ENCODE peak calls at places on chromosomes 2 and 18, in seven cellular contexts. One of them, this sample, is unnamed.

GRCh38 chr2:68909793-68910674 is 38.8 kb upstream of the BMP10 start:
- DNase-seq in endothelial cell of umbilical vein: peak
- DNase-seq in HCT116: peak
- DNase-seq in sigmoid colon: peak
- DNase-seq in stomach: peak
- DNase-seq in transverse colon: peak
- DNase-seq in breast epithelium: peak
- DNase-seq in this sample: no peak

GRCh38 chr18:13500891-13501887 is 225.2 kb downstream of the FAM210A start:
- DNase-seq in endothelial cell of umbilical vein: peak
- DNase-seq in HCT116: no peak
- DNase-seq in sigmoid colon: peak
- DNase-seq in stomach: peak
- DNase-seq in transverse colon: peak
- DNase-seq in breast epithelium: peak
- DNase-seq in this sample: no peak

GRCh38 chr2:96116879-96117533 is 635 bp upstream of the ADRA2B start:
- DNase-seq in endothelial cell of umbilical vein: peak
- DNase-seq in HCT116: no peak
- DNase-seq in sigmoid colon: no peak
- DNase-seq in stomach: peak
- DNase-seq in transverse colon: peak
- DNase-seq in breast epithelium: no peak
- DNase-seq in this sample: no peak

GRCh38 chr18:10787293-10787901 is 261.6 kb downstream of the NAPG start:
- DNase-seq in endothelial cell of umbilical vein: peak
- DNase-seq in HCT116: peak
- DNase-seq in sigmoid colon: peak
- DNase-seq in stomach: peak
- DNase-seq in transverse colon: peak
- DNase-seq in breast epithelium: no peak
- DNase-seq in this sample: peak

GRCh38 chr2:23509593-23510295 is 124.8 kb downstream of the KLHL29 start:
- DNase-seq in endothelial cell of umbilical vein: no peak
- DNase-seq in HCT116: no peak
- DNase-seq in sigmoid colon: no peak
- DNase-seq in stomach: no peak
- DNase-seq in transverse colon: no peak
- DNase-seq in breast epithelium: no peak
- DNase-seq in this sample: no peak

GRCh38 chr2:3463914-3464313 is 55.4 kb downstream of the ADI1 start:
- DNase-seq in endothelial cell of umbilical vein: no peak
- DNase-seq in HCT116: no peak
- DNase-seq in sigmoid colon: no peak
- DNase-seq in stomach: no peak
- DNase-seq in transverse colon: no peak
- DNase-seq in breast epithelium: peak
- DNase-seq in this sample: no peak

GRCh38 chr2:59932341-59932740 is 621.1 kb downstream of the BCL11A start:
- DNase-seq in endothelial cell of umbilical vein: no peak
- DNase-seq in HCT116: no peak
- DNase-seq in sigmoid colon: no peak
- DNase-seq in stomach: no peak
- DNase-seq in transverse colon: no peak
- DNase-seq in breast epithelium: no peak
- DNase-seq in this sample: no peak

GRCh38 chr2:24343225-24343882 is 17.0 kb downstream of the ITSN2 start:
- DNase-seq in endothelial cell of umbilical vein: peak
- DNase-seq in HCT116: no peak
- DNase-seq in sigmoid colon: no peak
- DNase-seq in stomach: no peak
- DNase-seq in transverse colon: no peak
- DNase-seq in breast epithelium: no peak
- DNase-seq in this sample: no peak

GRCh38 chr18:73758446-73758845 is 389.2 kb downstream of the FBXO15 start:
- DNase-seq in endothelial cell of umbilical vein: no peak
- DNase-seq in HCT116: no peak
- DNase-seq in sigmoid colon: no peak
- DNase-seq in stomach: no peak
- DNase-seq in transverse colon: no peak
- DNase-seq in breast epithelium: no peak
- DNase-seq in this sample: no peak

GRCh38 chr2:59770651-59771050 is 782.8 kb downstream of the BCL11A start:
- DNase-seq in endothelial cell of umbilical vein: no peak
- DNase-seq in HCT116: no peak
- DNase-seq in sigmoid colon: no peak
- DNase-seq in stomach: no peak
- DNase-seq in transverse colon: no peak
- DNase-seq in breast epithelium: no peak
- DNase-seq in this sample: no peak

GRCh38 chr2:65974067-65974723 is 460.7 kb upstream of the MEIS1 start:
- DNase-seq in endothelial cell of umbilical vein: no peak
- DNase-seq in HCT116: no peak
- DNase-seq in sigmoid colon: no peak
- DNase-seq in stomach: no peak
- DNase-seq in transverse colon: no peak
- DNase-seq in breast epithelium: no peak
- DNase-seq in this sample: no peak

GRCh38 chr18:46787674-46788073 is 30.8 kb upstream of the ST8SIA5 start:
- DNase-seq in endothelial cell of umbilical vein: no peak
- DNase-seq in HCT116: no peak
- DNase-seq in sigmoid colon: no peak
- DNase-seq in stomach: no peak
- DNase-seq in transverse colon: no peak
- DNase-seq in breast epithelium: no peak
- DNase-seq in this sample: no peak

GRCh38 chr2:46796031-46796430 is 119.6 kb downstream of the MCFD2 start:
- DNase-seq in endothelial cell of umbilical vein: no peak
- DNase-seq in HCT116: no peak
- DNase-seq in sigmoid colon: no peak
- DNase-seq in stomach: no peak
- DNase-seq in transverse colon: no peak
- DNase-seq in breast epithelium: no peak
- DNase-seq in this sample: no peak

GRCh38 chr2:159131882-159132281 is 154.6 kb downstream of the WDSUB1 start:
- DNase-seq in endothelial cell of umbilical vein: peak
- DNase-seq in HCT116: peak
- DNase-seq in sigmoid colon: no peak
- DNase-seq in stomach: no peak
- DNase-seq in transverse colon: no peak
- DNase-seq in breast epithelium: no peak
- DNase-seq in this sample: no peak

GRCh38 chr2:136024185-136024584 is 38.8 kb upstream of the DARS1 start:
- DNase-seq in endothelial cell of umbilical vein: no peak
- DNase-seq in HCT116: no peak
- DNase-seq in sigmoid colon: no peak
- DNase-seq in stomach: no peak
- DNase-seq in transverse colon: no peak
- DNase-seq in breast epithelium: no peak
- DNase-seq in this sample: no peak

GRCh38 chr2:33411765-33412164 is 64.7 kb upstream of the RASGRP3 start:
- DNase-seq in endothelial cell of umbilical vein: no peak
- DNase-seq in HCT116: no peak
- DNase-seq in sigmoid colon: no peak
- DNase-seq in stomach: no peak
- DNase-seq in transverse colon: no peak
- DNase-seq in breast epithelium: no peak
- DNase-seq in this sample: no peak

GRCh38 chr2:44774826-44775492 is 166.5 kb upstream of the SIX3 start:
- DNase-seq in endothelial cell of umbilical vein: no peak
- DNase-seq in HCT116: no peak
- DNase-seq in sigmoid colon: no peak
- DNase-seq in stomach: no peak
- DNase-seq in transverse colon: no peak
- DNase-seq in breast epithelium: no peak
- DNase-seq in this sample: no peak

GRCh38 chr18:79950440-79951341 is 762 bp downstream of the SLC66A2 start:
- DNase-seq in endothelial cell of umbilical vein: peak
- DNase-seq in HCT116: no peak
- DNase-seq in sigmoid colon: peak
- DNase-seq in stomach: peak
- DNase-seq in transverse colon: peak
- DNase-seq in breast epithelium: peak
- DNase-seq in this sample: no peak

GRCh38 chr2:29789884-29790485 is 131.4 kb downstream of the ALK start:
- DNase-seq in endothelial cell of umbilical vein: no peak
- DNase-seq in HCT116: no peak
- DNase-seq in sigmoid colon: no peak
- DNase-seq in stomach: no peak
- DNase-seq in transverse colon: no peak
- DNase-seq in breast epithelium: no peak
- DNase-seq in this sample: no peak

GRCh38 chr2:177758591-177759371 is 313.8 kb downstream of the PDE11A start:
- DNase-seq in endothelial cell of umbilical vein: peak
- DNase-seq in HCT116: peak
- DNase-seq in sigmoid colon: no peak
- DNase-seq in stomach: no peak
- DNase-seq in transverse colon: peak
- DNase-seq in breast epithelium: no peak
- DNase-seq in this sample: no peak

GRCh38 chr2:177753682-177754475 is 318.7 kb downstream of the PDE11A start:
- DNase-seq in endothelial cell of umbilical vein: peak
- DNase-seq in HCT116: peak
- DNase-seq in sigmoid colon: peak
- DNase-seq in stomach: peak
- DNase-seq in transverse colon: peak
- DNase-seq in breast epithelium: no peak
- DNase-seq in this sample: peak

GRCh38 chr2:177759443-177759842 is 313.1 kb downstream of the PDE11A start:
- DNase-seq in endothelial cell of umbilical vein: no peak
- DNase-seq in HCT116: no peak
- DNase-seq in sigmoid colon: no peak
- DNase-seq in stomach: no peak
- DNase-seq in transverse colon: no peak
- DNase-seq in breast epithelium: no peak
- DNase-seq in this sample: no peak

GRCh38 chr2:177754476-177754873 is 318.1 kb downstream of the PDE11A start:
- DNase-seq in endothelial cell of umbilical vein: no peak
- DNase-seq in HCT116: no peak
- DNase-seq in sigmoid colon: no peak
- DNase-seq in stomach: no peak
- DNase-seq in transverse colon: no peak
- DNase-seq in breast epithelium: no peak
- DNase-seq in this sample: no peak

GRCh38 chr2:177756346-177756745 is 316.2 kb downstream of the PDE11A start:
- DNase-seq in endothelial cell of umbilical vein: no peak
- DNase-seq in HCT116: no peak
- DNase-seq in sigmoid colon: no peak
- DNase-seq in stomach: no peak
- DNase-seq in transverse colon: no peak
- DNase-seq in breast epithelium: no peak
- DNase-seq in this sample: no peak
- TF ChIP-seq POLR2AphosphoS5 in endothelial cell of umbilical vein: no peak
- TF ChIP-seq POLR2AphosphoS5 in HCT116: no peak
- TF ChIP-seq POLR2AphosphoS5 in sigmoid colon: no peak
- TF ChIP-seq POLR2AphosphoS5 in stomach: no peak
- TF ChIP-seq POLR2AphosphoS5 in transverse colon: no peak
- TF ChIP-seq POLR2AphosphoS5 in breast epithelium: no peak
- TF ChIP-seq POLR2AphosphoS5 in this sample: no peak

DNA sequence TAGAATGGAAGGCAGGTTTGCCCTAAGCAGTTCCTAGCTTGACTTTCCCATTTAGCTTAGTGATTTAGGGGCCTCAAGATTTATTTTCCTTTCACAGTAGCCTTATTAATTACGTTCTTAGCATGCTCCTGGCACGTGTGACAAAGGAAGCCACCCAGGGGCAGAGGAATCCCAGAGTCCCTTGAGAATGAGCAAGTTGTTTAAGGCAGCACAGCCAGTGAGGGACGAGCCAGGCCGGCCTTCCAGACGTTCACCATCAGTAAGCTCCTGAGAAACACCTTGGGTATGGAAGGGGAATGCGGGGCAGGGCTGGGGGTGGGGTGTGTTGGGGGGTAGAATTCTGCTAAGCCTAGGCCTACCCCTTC is 76.3 kb downstream of the SOWAHC start:
- DNase-seq in endothelial cell of umbilical vein: no peak
- DNase-seq in HCT116: no peak
- DNase-seq in sigmoid colon: peak
- DNase-seq in stomach: no peak
- DNase-seq in transverse colon: no peak
- DNase-seq in breast epithelium: no peak
- DNase-seq in this sample: no peak
- H3K27ac ChIP-seq in endothelial cell of umbilical vein: no peak
- H3K27ac ChIP-seq in HCT116: no peak
- H3K27ac ChIP-seq in sigmoid colon: peak
- H3K27ac ChIP-seq in stomach: peak
- H3K27ac ChIP-seq in transverse colon: peak
- H3K27ac ChIP-seq in breast epithelium: peak
- H3K27ac ChIP-seq in this sample: peak

GRCh38 chr2:13522096-13522495 is 805.4 kb downstream of the TRIB2 start:
- DNase-seq in endothelial cell of umbilical vein: no peak
- DNase-seq in HCT116: no peak
- DNase-seq in sigmoid colon: no peak
- DNase-seq in stomach: no peak
- DNase-seq in transverse colon: no peak
- DNase-seq in breast epithelium: no peak
- DNase-seq in this sample: no peak

GRCh38 chr2:13524492-13524891 is 807.8 kb downstream of the TRIB2 start:
- DNase-seq in endothelial cell of umbilical vein: no peak
- DNase-seq in HCT116: no peak
- DNase-seq in sigmoid colon: no peak
- DNase-seq in stomach: no peak
- DNase-seq in transverse colon: no peak
- DNase-seq in breast epithelium: no peak
- DNase-seq in this sample: no peak

GRCh38 chr2:13522917-13523821 is 806.4 kb downstream of the TRIB2 start:
- DNase-seq in endothelial cell of umbilical vein: no peak
- DNase-seq in HCT116: no peak
- DNase-seq in sigmoid colon: no peak
- DNase-seq in stomach: peak
- DNase-seq in transverse colon: no peak
- DNase-seq in breast epithelium: no peak
- DNase-seq in this sample: no peak
- TF ChIP-seq POLR2A in endothelial cell of umbilical vein: no peak
- TF ChIP-seq POLR2A in HCT116: no peak
- TF ChIP-seq POLR2A in sigmoid colon: no peak
- TF ChIP-seq POLR2A in stomach: no peak
- TF ChIP-seq POLR2A in transverse colon: no peak
- TF ChIP-seq POLR2A in breast epithelium: no peak
- TF ChIP-seq POLR2A in this sample: no peak

GRCh38 chr18:26656401-26656943 is 108.1 kb upstream of the KCTD1 start:
- DNase-seq in endothelial cell of umbilical vein: peak
- DNase-seq in HCT116: no peak
- DNase-seq in sigmoid colon: no peak
- DNase-seq in stomach: no peak
- DNase-seq in transverse colon: no peak
- DNase-seq in breast epithelium: no peak
- DNase-seq in this sample: no peak

GRCh38 chr18:26655614-26656400 is 107.5 kb upstream of the KCTD1 start:
- DNase-seq in endothelial cell of umbilical vein: peak
- DNase-seq in HCT116: no peak
- DNase-seq in sigmoid colon: peak
- DNase-seq in stomach: peak
- DNase-seq in transverse colon: peak
- DNase-seq in breast epithelium: peak
- DNase-seq in this sample: no peak

GRCh38 chr18:26655010-26655613 is 106.8 kb upstream of the KCTD1 start:
- DNase-seq in endothelial cell of umbilical vein: peak
- DNase-seq in HCT116: no peak
- DNase-seq in sigmoid colon: no peak
- DNase-seq in stomach: no peak
- DNase-seq in transverse colon: no peak
- DNase-seq in breast epithelium: no peak
- DNase-seq in this sample: no peak

GRCh38 chr18:26657618-26658581 is 109.5 kb upstream of the KCTD1 start:
- DNase-seq in endothelial cell of umbilical vein: no peak
- DNase-seq in HCT116: no peak
- DNase-seq in sigmoid colon: no peak
- DNase-seq in stomach: no peak
- DNase-seq in transverse colon: no peak
- DNase-seq in breast epithelium: no peak
- DNase-seq in this sample: no peak

GRCh38 chr18:26656944-26657536 is 108.7 kb upstream of the KCTD1 start:
- DNase-seq in endothelial cell of umbilical vein: peak
- DNase-seq in HCT116: no peak
- DNase-seq in sigmoid colon: peak
- DNase-seq in stomach: peak
- DNase-seq in transverse colon: peak
- DNase-seq in breast epithelium: peak
- DNase-seq in this sample: no peak
- TF ChIP-seq POLR2AphosphoS5 in endothelial cell of umbilical vein: no peak
- TF ChIP-seq POLR2AphosphoS5 in HCT116: no peak
- TF ChIP-seq POLR2AphosphoS5 in sigmoid colon: peak
- TF ChIP-seq POLR2AphosphoS5 in stomach: peak
- TF ChIP-seq POLR2AphosphoS5 in transverse colon: no peak
- TF ChIP-seq POLR2AphosphoS5 in breast epithelium: peak
- TF ChIP-seq POLR2AphosphoS5 in this sample: peak

This sample was measured in esophagus muscularis mucosa.